ENCODE peak calls at places on chromosomes 6 and 20, in ten cellular contexts. U is tibial nerve; A is transverse colon; Y is GM12865; E is psoas muscle; F is right atrium auricular region; H is lower lobe of right lung; P is CD8-positive, alpha-beta T cell; C is ovary; D is kidney. G is an unnamed sample.

GRCh38 chr20:50224553-50225255 is 34.1 kb downstream of the CEBPB start:
- DNase-seq in U (peak), A (peak), Y (no peak), E (peak), F (peak), H (peak), P (no peak), C (peak), D (peak), G (peak)

GRCh38 chr6:2396856-2397640 is 151.6 kb upstream of the GMDS start:
- DNase-seq in U (no peak), A (no peak), Y (no peak), E (no peak), F (peak), H (no peak), P (no peak), C (no peak), D (peak), G (peak)

GRCh38 chr6:11053307-11053706 is 9.2 kb upstream of the ELOVL2 start:
- DNase-seq in U (no peak), A (no peak), Y (no peak), E (no peak), F (no peak), H (no peak), P (no peak), C (no peak), D (no peak), G (no peak)

GRCh38 chr6:134936927-134937326 is 13.0 kb downstream of the ALDH8A1 start:
- DNase-seq in U (no peak), A (no peak), Y (no peak), E (no peak), F (no peak), H (no peak), P (no peak), C (no peak), D (no peak), G (peak)

GRCh38 chr6:56357616-56358373 is 110.4 kb upstream of the COL21A1 start:
- DNase-seq in U (no peak), A (no peak), Y (peak), E (no peak), F (no peak), H (no peak), P (no peak), C (no peak), D (no peak), G (no peak)

GRCh38 chr6:130908188-130908587 is 81.0 kb downstream of the SMLR1 start:
- DNase-seq in U (no peak), A (no peak), Y (peak), E (no peak), F (no peak), H (no peak), P (no peak), C (no peak), D (no peak), G (no peak)

GRCh38 chr6:50816947-50817637 is 1.6 kb upstream of the TFAP2B start:
- DNase-seq in U (no peak), A (no peak), Y (no peak), E (no peak), F (no peak), H (no peak), P (no peak), C (no peak), D (no peak), G (no peak)

GRCh38 chr6:168983925-168984324 is 269.7 kb downstream of the THBS2 start:
- DNase-seq in U (no peak), A (no peak), Y (no peak), E (no peak), F (no peak), H (no peak), P (no peak), C (no peak), D (no peak), G (no peak)

GRCh38 chr20:40980106-40980827 is 48.4 kb upstream of the TOP1 start:
- DNase-seq in U (no peak), A (no peak), Y (peak), E (no peak), F (no peak), H (no peak), P (no peak), C (no peak), D (no peak), G (no peak)

GRCh38 chr6:129345890-129346289 is 364.1 kb downstream of the ARHGAP18 start:
- DNase-seq in U (no peak), A (no peak), Y (no peak), E (no peak), F (no peak), H (no peak), P (no peak), C (no peak), D (no peak), G (peak)

GRCh38 chr6:6008648-6009421 is 2.1 kb upstream of the NRN1 start:
- DNase-seq in U (peak), A (peak), Y (peak), E (peak), F (no peak), H (peak), P (no peak), C (peak), D (peak), G (no peak)

GRCh38 chr6:6008114-6008647 is 1.5 kb upstream of the NRN1 start:
- DNase-seq in U (no peak), A (no peak), Y (no peak), E (no peak), F (no peak), H (no peak), P (no peak), C (no peak), D (no peak), G (no peak)

GRCh38 chr6:6005467-6006427 is 978 bp downstream of the NRN1 start:
- DNase-seq in U (no peak), A (no peak), Y (no peak), E (no peak), F (no peak), H (no peak), P (no peak), C (no peak), D (no peak), G (no peak)

GRCh38 chr6:6006428-6007310 is at the start of gene NRN1:
- DNase-seq in U (no peak), A (no peak), Y (peak), E (no peak), F (no peak), H (no peak), P (no peak), C (no peak), D (no peak), G (no peak)

GRCh38 chr6:6007311-6008113 is 787 bp upstream of the NRN1 start:
- DNase-seq in U (no peak), A (no peak), Y (peak), E (peak), F (no peak), H (no peak), P (no peak), C (no peak), D (peak), G (no peak)
- TF ChIP-seq CTCF in U (peak), A (no peak), Y (peak), E (peak), F (peak), H (peak), P (peak), C (no peak), D (no peak), G (no peak)

GRCh38 chr6:17885079-17885478 is 102.4 kb downstream of the KIF13A start:
- DNase-seq in U (no peak), A (no peak), Y (no peak), E (no peak), F (no peak), H (no peak), P (no peak), C (no peak), D (no peak), G (no peak)

GRCh38 chr6:17885889-17886576 is 101.4 kb downstream of the KIF13A start:
- DNase-seq in U (no peak), A (no peak), Y (no peak), E (no peak), F (no peak), H (no peak), P (no peak), C (no peak), D (no peak), G (no peak)

GRCh38 chr6:17884501-17885039 is 102.9 kb downstream of the KIF13A start:
- DNase-seq in U (no peak), A (no peak), Y (peak), E (no peak), F (no peak), H (no peak), P (no peak), C (no peak), D (no peak), G (no peak)

GRCh38 chr6:17881085-17881883 is 106.2 kb downstream of the KIF13A start:
- DNase-seq in U (no peak), A (no peak), Y (no peak), E (no peak), F (no peak), H (peak), P (no peak), C (no peak), D (no peak), G (peak)

GRCh38 chr6:17883665-17884500 is 103.6 kb downstream of the KIF13A start:
- DNase-seq in U (no peak), A (no peak), Y (no peak), E (no peak), F (no peak), H (no peak), P (no peak), C (no peak), D (no peak), G (no peak)
- H3K4me3 ChIP-seq in U (no peak), A (no peak), Y (no peak), E (no peak), F (no peak), H (no peak), P (no peak), C (no peak), D (no peak), G (no peak)

DNA sequence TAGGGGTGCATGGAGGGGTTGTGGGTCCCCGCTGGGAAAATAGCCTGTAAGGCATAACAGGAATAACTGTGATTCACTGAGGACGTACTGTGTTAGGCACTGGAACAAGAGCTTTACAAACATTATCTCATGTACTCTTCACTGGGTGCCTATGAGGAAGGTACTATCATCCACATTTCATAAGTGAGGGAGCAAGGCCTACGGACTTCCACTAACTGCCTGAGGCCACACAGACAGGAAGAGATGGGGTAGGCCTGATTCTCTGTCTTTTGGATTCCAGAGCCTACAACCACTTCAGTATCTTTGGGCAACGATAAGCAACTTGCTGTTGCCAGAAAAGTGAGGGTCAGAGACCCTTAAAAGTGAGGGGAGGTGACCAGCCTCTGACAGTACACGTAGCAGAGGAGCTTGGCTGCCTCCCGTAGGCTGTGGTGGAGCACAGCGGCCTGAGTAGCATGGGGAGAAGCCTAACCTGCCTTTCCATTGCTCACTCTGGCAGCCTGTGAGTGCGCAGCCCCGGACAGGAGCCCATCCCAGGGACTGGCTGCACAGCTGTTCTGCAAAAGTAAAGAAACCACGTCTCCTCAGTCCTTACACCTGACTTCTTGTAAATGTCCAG is 30.4 kb downstream of the PSMB1 start:
- DNase-seq in U (no peak), A (no peak), Y (no peak), E (no peak), F (no peak), H (no peak), P (no peak), C (no peak), D (no peak), G (no peak)
- TF ChIP-seq CTCF in U (no peak), A (no peak), Y (peak), E (no peak), F (peak), H (no peak), P (no peak), C (no peak), D (no peak), G (peak)

GRCh38 chr20:35617397-35618031 is 1.9 kb downstream of the SPAG4 start:
- DNase-seq in U (peak), A (peak), Y (peak), E (peak), F (peak), H (peak), P (no peak), C (peak), D (peak), G (peak)
- H3K4me3 ChIP-seq in U (peak), A (peak), Y (peak), E (peak), F (peak), H (peak), P (peak), C (peak), D (peak), G (peak)

DNA sequence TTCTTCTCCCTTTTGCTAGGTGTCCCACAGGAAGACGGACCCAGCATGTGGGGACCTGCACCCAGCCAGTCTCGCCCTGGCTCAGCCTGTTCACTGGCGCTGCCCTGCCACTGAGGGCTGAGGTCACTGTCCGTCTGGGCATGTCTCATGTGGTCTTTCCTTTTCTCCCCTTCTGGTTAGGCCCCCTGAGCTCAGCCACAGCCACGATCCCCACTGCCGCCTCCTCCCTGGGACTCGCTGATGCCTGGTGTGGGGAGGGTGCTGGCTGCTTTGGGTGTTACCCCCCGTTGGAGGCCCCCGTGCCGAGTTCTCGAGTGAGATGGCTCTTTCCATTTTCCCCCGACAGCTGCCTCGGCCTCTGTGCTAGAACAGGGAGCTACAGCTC is 14.8 kb upstream of the TCFL5 start:
- DNase-seq in U (no peak), A (no peak), Y (no peak), E (peak), F (no peak), H (no peak), P (no peak), C (no peak), D (no peak), G (no peak)
- TF ChIP-seq CTCF in U (no peak), A (no peak), Y (no peak), E (no peak), F (no peak), H (no peak), P (no peak), C (no peak), D (no peak), G (no peak)

GRCh38 chr6:44342489-44342888 is at the start of gene SPATS1:
- DNase-seq in U (no peak), A (no peak), Y (no peak), E (peak), F (no peak), H (no peak), P (no peak), C (peak), D (no peak), G (no peak)
- H3K4me3 ChIP-seq in U (no peak), A (no peak), Y (no peak), E (peak), F (peak), H (peak), P (no peak), C (no peak), D (no peak), G (no peak)